ENCODE peak calls at places on chromosomes 12 and 14, in five cellular contexts. V, M, J, W and C are unnamed samples.

GRCh38 chr14:83632375-83632774 is 1897.6 kb upstream of the FLRT2 start:
- DNase-seq in J (no peak), W (no peak), V (no peak), M (no peak), C (no peak)

GRCh38 chr12:76608070-76608469 is 48.5 kb upstream of the OSBPL8 start:
- DNase-seq in V (no peak), J (no peak), M (no peak), W (no peak), C (no peak)

GRCh38 chr12:47085815-47086252 is 6.1 kb upstream of the AMIGO2 start:
- DNase-seq in V (peak; percentile 77), W (no peak), M (no peak), J (no peak), C (no peak)

GRCh38 chr14:74459289-74459946 is 33.4 kb upstream of the SYNDIG1L start:
- DNase-seq in W (no peak), J (no peak), M (no peak), V (peak; percentile 69), C (peak; percentile 37)

GRCh38 chr12:103994235-103994634 is 28.6 kb downstream of the TDG start:
- DNase-seq in W (no peak), J (no peak), V (no peak), M (no peak), C (no peak)

GRCh38 chr12:123444396-123445026 is 8.0 kb upstream of the RILPL2 start:
- DNase-seq in V (peak; percentile 65), J (no peak), W (no peak), M (no peak), C (no peak)

GRCh38 chr12:54561164-54561563 is 11.8 kb downstream of the PDE1B start:
- DNase-seq in W (no peak), V (no peak), J (peak; percentile 71), M (no peak), C (no peak)

GRCh38 chr12:33588725-33589405 is 149.2 kb upstream of the SYT10 start:
- DNase-seq in W (no peak), J (no peak), V (no peak), M (no peak), C (no peak)

GRCh38 chr14:57865450-57866198 is at the start of gene SLC35F4:
- DNase-seq in W (no peak), J (peak; percentile 29), M (no peak), V (no peak), C (peak; percentile 86)

GRCh38 chr12:12941450-12942350 is 10.3 kb downstream of the GPRC5D start:
- DNase-seq in V (no peak), W (no peak), M (no peak), J (no peak), C (no peak)

GRCh38 chr12:50734409-50735263 is 29.3 kb upstream of the ATF1 start:
- DNase-seq in W (no peak), V (peak; percentile 33), J (no peak), M (no peak), C (peak; percentile 18)

GRCh38 chr12:20004951-20005350 is 363.4 kb upstream of the PDE3A start:
- DNase-seq in W (no peak), M (no peak), V (peak; percentile 27), J (no peak), C (no peak)

GRCh38 chr12:24661657-24662096 is 287.2 kb downstream of the BCAT1 start:
- DNase-seq in V (peak; percentile 80), M (peak; percentile 20), J (peak; percentile 55), W (peak; percentile 95), C (peak; percentile 92)

GRCh38 chr14:55221968-55222367 is 30.6 kb upstream of the DLGAP5 start:
- DNase-seq in M (no peak), V (no peak), W (no peak), J (no peak), C (no peak)

GRCh38 chr14:81246561-81247270 is 26.0 kb upstream of the GTF2A1 start:
- DNase-seq in M (no peak), J (no peak), W (no peak), V (no peak), C (no peak)

GRCh38 chr12:12673296-12673695 is 22.7 kb downstream of the GPR19 start:
- DNase-seq in W (no peak), M (no peak), V (peak; percentile 13), J (no peak), C (no peak)

GRCh38 chr12:30822385-30823139 is 67.8 kb upstream of the CAPRIN2 start:
- DNase-seq in W (peak; percentile 84), M (peak; percentile 63), J (peak; percentile 88), V (peak; percentile 10), C (peak; percentile 88)

GRCh38 chr12:124745468-124745890 is 118.2 kb downstream of the SCARB1 start:
- DNase-seq in J (no peak), W (no peak), V (no peak), M (no peak), C (no peak)
- TF ChIP-seq POLR2A in J (no peak), W (no peak), V (no peak), M (no peak), C (no peak)

DNA sequence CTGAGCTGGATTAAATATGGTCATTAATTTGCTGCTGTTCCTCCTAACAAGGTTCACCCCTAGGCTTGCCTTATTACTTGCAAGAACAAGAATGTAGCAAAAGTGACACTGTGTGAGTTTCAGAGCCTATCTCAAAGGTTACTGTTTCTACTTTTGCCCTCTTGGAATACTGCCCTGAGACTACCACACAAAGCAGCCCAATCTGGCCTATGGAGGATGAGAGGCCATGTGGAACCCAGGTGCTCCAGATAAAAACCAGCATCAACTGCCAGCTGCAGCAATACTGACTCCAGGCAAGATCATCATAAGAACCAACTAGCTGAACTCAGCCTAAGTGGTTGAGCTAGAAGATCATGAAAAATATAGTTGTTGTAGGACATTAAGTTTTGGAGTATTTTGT is 22.4 kb upstream of the SUPT16H start:
- DNase-seq in M (no peak), V (no peak), W (no peak), J (no peak), C (no peak)
- TF ChIP-seq CTCF in M (no peak), V (no peak), W (no peak), J (no peak), C (no peak)

GRCh38 chr14:94481468-94482131 is 5.6 kb upstream of the SERPINA9 start:
- DNase-seq in M (no peak), W (peak; percentile 73), V (peak; percentile 55), J (no peak), C (no peak)

GRCh38 chr14:94484476-94484875 is 8.5 kb upstream of the SERPINA9 start:
- DNase-seq in J (no peak), V (no peak), W (no peak), M (no peak), C (no peak)

GRCh38 chr14:94480809-94481208 is 4.8 kb upstream of the SERPINA9 start:
- DNase-seq in M (no peak), V (no peak), J (no peak), W (peak; percentile 38), C (no peak)

GRCh38 chr14:94483729-94484275 is 7.8 kb upstream of the SERPINA9 start:
- DNase-seq in M (no peak), V (peak; percentile 56), W (no peak), J (no peak), C (no peak)

GRCh38 chr14:94483071-94483451 is 7.1 kb upstream of the SERPINA9 start:
- DNase-seq in V (no peak), W (no peak), J (no peak), M (no peak), C (no peak)
- TF ChIP-seq POLR2A in V (no peak), W (peak; percentile 12), J (no peak), M (no peak), C (no peak)

GRCh38 chr12:1130571-1130970 is 139.5 kb downstream of the ERC1 start:
- DNase-seq in J (no peak), W (no peak), V (no peak), M (no peak), C (no peak)
- TF ChIP-seq CTCF in J (no peak), W (no peak), V (no peak), M (no peak), C (no peak)

DNA sequence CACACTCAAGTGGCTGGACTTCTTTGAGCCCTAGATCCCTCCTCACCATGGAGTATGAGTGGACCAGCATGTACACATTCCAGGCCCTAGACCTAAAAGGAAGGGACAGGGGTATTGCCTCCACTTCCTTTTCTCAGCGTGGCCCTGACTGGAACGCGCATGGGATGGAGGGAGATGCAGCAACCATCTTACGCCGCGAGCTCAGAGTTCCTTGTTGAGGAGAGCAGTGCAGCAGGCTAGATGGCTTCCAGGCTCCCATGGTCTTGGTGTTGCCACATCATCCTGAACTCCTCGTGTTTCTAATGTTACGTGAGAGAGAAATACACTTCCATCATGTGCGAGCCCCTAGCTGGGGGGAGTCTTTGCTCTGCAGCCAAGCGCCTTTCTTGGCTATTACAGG is 61.8 kb upstream of the DIO3 start:
- DNase-seq in V (no peak), W (peak; percentile 37), M (peak; percentile 1), J (no peak), C (no peak)
- TF ChIP-seq POLR2A in V (no peak), W (no peak), M (no peak), J (no peak), C (no peak)

GRCh38 chr12:98954506-98954905 is 309.4 kb downstream of the APAF1 start:
- DNase-seq in J (no peak), V (no peak), M (no peak), W (no peak), C (no peak)

GRCh38 chr12:98951401-98951800 is 306.3 kb downstream of the APAF1 start:
- DNase-seq in M (no peak), J (no peak), V (no peak), W (no peak), C (no peak)

DNA sequence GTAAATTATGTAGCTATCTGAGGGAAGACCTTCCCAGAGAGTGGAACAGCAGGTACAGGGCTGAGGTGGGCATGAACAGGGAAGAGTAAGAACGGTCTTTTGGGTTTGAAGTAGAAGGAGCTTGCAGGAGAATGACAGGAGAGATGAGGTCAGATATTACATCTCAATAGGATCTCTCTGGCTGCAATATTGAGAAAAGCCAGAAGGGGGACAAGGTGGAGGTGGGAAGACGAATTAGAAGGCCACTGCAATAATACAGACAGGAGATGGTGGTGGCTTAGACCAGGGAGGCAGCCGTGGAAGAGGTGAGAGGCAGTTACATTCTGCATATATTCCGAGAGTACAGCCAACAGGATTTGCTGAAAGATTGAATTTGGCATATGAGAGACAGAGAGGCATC is 310.2 kb downstream of the APAF1 start:
- DNase-seq in V (peak; percentile 2), M (no peak), J (no peak), W (no peak), C (no peak)
- TF ChIP-seq CTCF in V (peak; percentile 13), M (no peak), J (no peak), W (peak; percentile 18), C (no peak)